ENCODE peak calls at places on chromosomes 11 and 22, in six cellular contexts. F, A, C, R, P and K are unnamed samples. For H3K4me1, the result is how much of the 10 kb centered on the place peaks cover.

GRCh38 chr11:76910620-76911414 is 50.1 kb downstream of the ACER3 start:
- DNase-seq in F (peak), A (no peak), C (no peak), R (peak), P (no peak), K (no peak)

GRCh38 chr11:68546555-68546954 is 86.0 kb downstream of the PPP6R3 start:
- DNase-seq in F (no peak), A (no peak), C (no peak), R (no peak), P (no peak), K (no peak)

GRCh38 chr11:35398881-35399280 is 20.5 kb downstream of the SLC1A2 start:
- DNase-seq in F (no peak), A (no peak), C (no peak), R (no peak), P (no peak), K (no peak)

GRCh38 chr11:36586543-36586942 is 7.8 kb upstream of the IFTAP start:
- DNase-seq in F (no peak), A (no peak), C (no peak), R (no peak), P (no peak), K (no peak)

GRCh38 chr22:43467171-43467570 is 55.4 kb downstream of the MPPED1 start:
- DNase-seq in F (no peak), A (no peak), C (no peak), R (no peak), P (no peak), K (peak)

GRCh38 chr11:93054881-93055280 is 85.4 kb downstream of the MTNR1B start:
- DNase-seq in F (no peak), A (no peak), C (no peak), R (no peak), P (no peak), K (no peak)

GRCh38 chr11:61054513-61054912 is 47.8 kb upstream of the CD5 start:
- DNase-seq in F (no peak), A (no peak), C (no peak), R (no peak), P (no peak), K (no peak)

GRCh38 chr22:30315962-30316576 is 10.7 kb downstream of the TBC1D10A start:
- DNase-seq in F (no peak), A (no peak), C (no peak), R (no peak), P (no peak), K (no peak)

GRCh38 chr11:124676386-124676785 is 2.7 kb downstream of the SPA17 start:
- DNase-seq in F (peak), A (no peak), C (no peak), R (no peak), P (no peak), K (peak)

GRCh38 chr11:101478587-101479375 is 105.0 kb downstream of the TRPC6 start:
- DNase-seq in F (no peak), A (no peak), C (no peak), R (no peak), P (peak), K (peak)

GRCh38 chr11:27795955-27796861 is 96.0 kb upstream of the BDNF start:
- DNase-seq in F (no peak), A (no peak), C (no peak), R (no peak), P (no peak), K (peak)

GRCh38 chr11:17542249-17542648 is 2.0 kb downstream of the USH1C start:
- DNase-seq in F (peak), A (peak), C (no peak), R (no peak), P (no peak), K (no peak)

GRCh38 chr11:120065876-120066275 is 72.0 kb downstream of the TRIM29 start:
- DNase-seq in F (no peak), A (no peak), C (no peak), R (no peak), P (no peak), K (no peak)

GRCh38 chr11:122115520-122116343 is at the start of gene BLID:
- DNase-seq in F (no peak), A (peak), C (no peak), R (peak), P (peak), K (peak)

GRCh38 chr11:96205460-96205809 is 137.6 kb downstream of the MAML2 start:
- DNase-seq in F (no peak), A (no peak), C (no peak), R (no peak), P (no peak), K (no peak)

GRCh38 chr22:50524664-50525103 is 714 bp downstream of the SCO2 start:
- DNase-seq in F (no peak), A (no peak), C (no peak), R (no peak), P (no peak), K (no peak)

GRCh38 chr11:129324533-129325175 is 51.0 kb upstream of the BARX2 start:
- DNase-seq in F (no peak), A (peak), C (no peak), R (peak), P (no peak), K (no peak)

GRCh38 chr22:38756631-38757463 is 1.0 kb upstream of the SUN2 start:
- DNase-seq in F (no peak), A (peak), C (no peak), R (no peak), P (no peak), K (peak)
- H3K4me1 ChIP-seq in F (under half), A (under half), C (half or more), R (under half), P (under half), K (under half)

GRCh38 chr11:31782243-31782642 is 28.9 kb downstream of the PAX6 start:
- DNase-seq in F (no peak), A (no peak), C (no peak), R (no peak), P (no peak), K (no peak)

GRCh38 chr11:31784645-31785044 is 26.5 kb downstream of the PAX6 start:
- DNase-seq in F (no peak), A (no peak), C (no peak), R (no peak), P (no peak), K (no peak)

GRCh38 chr11:31783264-31783663 is 27.9 kb downstream of the PAX6 start:
- DNase-seq in F (no peak), A (no peak), C (no peak), R (no peak), P (no peak), K (no peak)

GRCh38 chr11:31779268-31779879 is 31.7 kb downstream of the PAX6 start:
- DNase-seq in F (no peak), A (no peak), C (no peak), R (no peak), P (no peak), K (no peak)

DNA sequence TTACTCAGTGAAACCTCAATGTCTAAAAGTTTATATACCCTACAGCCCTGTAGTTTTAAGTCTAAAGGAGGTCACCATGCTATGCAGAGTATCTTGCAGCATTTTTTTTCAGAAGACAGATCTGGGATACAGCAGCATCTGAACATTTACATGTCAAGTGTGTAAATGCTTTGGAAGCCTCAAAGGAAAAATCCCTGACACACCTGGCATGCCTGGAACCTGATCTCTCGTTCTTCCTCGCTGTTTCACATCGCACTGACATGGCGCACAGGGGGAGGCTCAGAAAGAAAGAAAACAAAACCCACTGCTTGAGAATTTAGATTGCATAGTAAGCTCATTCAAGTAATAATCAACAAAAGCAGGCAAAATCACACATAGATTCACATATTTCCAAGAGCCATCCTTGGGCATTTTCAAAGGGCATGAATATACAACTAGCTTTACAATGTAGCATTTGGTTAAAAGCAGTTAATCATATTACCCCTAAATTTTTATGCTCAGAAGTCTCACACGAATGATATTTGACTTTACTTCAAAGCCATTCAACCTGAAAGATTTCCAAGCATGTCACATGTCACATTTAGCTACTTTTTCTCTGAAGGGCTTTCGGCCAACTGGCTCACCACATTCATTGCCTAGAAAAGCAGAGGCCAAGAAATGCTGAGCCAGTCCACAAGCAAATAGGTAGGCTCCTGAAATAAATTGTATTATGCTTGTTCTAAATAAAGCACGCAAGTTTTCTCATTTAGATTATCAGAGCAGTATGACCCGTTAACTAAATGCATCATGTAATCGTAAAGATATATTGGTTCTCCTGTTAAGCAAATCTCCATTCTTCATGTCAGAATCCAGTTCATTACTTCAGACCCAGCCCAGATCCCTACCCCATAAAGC is 30.8 kb downstream of the PAX6 start:
- DNase-seq in F (no peak), A (no peak), C (no peak), R (no peak), P (no peak), K (no peak)
- H3K4me1 ChIP-seq in F (under half), A (under half), C (under half), R (under half), P (under half), K (under half)

GRCh38 chr11:66969584-66970205 is 5.4 kb upstream of the C11orf86 start:
- DNase-seq in F (no peak), A (no peak), C (no peak), R (no peak), P (no peak), K (no peak)

GRCh38 chr11:66970808-66971442 is 4.2 kb upstream of the C11orf86 start:
- DNase-seq in F (peak), A (no peak), C (no peak), R (no peak), P (no peak), K (no peak)

GRCh38 chr11:66966351-66966750 is 8.2 kb upstream of the PC start:
- DNase-seq in F (no peak), A (no peak), C (no peak), R (no peak), P (no peak), K (no peak)

GRCh38 chr11:66970371-66970807 is 4.7 kb upstream of the C11orf86 start:
- DNase-seq in F (no peak), A (no peak), C (no peak), R (no peak), P (no peak), K (no peak)

DNA sequence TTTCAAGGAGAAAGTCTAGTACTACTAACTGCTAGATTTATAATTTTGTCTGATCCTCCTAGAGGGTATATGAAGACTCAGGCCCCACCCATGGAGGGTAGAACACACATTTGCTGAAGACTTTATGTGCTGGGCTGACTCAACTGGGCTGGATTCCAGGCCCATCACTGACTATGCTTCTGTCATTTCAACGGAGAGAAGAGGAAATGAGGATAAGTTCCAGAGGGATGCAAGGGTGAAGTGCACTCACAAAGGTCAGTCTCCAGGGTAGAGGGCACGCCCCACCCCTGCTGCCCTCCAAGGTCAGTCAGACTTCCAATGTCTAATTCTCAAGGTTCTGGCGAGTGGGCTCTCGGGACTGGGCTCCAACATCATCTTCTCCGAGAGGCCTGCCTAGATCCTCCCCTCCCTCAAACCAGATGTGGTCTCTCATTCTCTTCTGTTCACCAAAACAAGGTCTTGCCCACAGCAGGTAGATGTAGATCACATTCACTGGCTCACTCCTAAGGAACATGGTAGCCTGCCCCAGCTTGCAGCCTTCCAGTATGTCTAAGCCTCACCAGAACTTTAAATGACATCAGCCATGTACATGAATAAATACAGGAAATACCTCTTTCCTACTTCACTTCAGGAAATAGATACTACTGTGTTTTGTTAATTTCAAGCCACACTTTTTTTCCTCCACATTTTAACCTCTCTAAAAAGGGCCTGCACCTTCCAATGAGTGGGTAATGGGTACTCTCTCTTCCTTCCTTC is 7.3 kb upstream of the C11orf86 start:
- DNase-seq in F (no peak), A (no peak), C (no peak), R (peak), P (no peak), K (no peak)
- H3K4me1 ChIP-seq in F (under half), A (under half), C (under half), R (under half), P (under half), K (under half)

DNA sequence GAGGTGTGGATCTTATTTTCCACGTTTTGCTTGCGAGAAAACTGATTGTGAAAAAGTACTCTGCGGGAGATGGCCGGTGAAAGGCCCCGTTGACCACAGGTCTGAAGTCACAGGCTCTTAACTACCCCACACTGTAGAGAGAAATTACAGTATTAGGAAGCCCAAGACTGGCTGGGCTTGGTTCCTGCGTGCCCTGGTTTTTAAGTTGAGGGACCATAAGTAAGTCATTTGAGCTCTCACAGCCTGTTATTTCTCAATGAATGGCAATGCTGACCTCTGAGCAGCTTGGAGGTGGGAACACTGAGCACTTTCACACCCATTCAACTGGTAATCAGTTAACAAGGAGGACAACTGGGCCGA is 444 bp upstream of the RAB38 start:
- DNase-seq in F (no peak), A (peak), C (no peak), R (no peak), P (no peak), K (no peak)
- H3K4me1 ChIP-seq in F (under half), A (under half), C (under half), R (under half), P (under half), K (under half)

DNA sequence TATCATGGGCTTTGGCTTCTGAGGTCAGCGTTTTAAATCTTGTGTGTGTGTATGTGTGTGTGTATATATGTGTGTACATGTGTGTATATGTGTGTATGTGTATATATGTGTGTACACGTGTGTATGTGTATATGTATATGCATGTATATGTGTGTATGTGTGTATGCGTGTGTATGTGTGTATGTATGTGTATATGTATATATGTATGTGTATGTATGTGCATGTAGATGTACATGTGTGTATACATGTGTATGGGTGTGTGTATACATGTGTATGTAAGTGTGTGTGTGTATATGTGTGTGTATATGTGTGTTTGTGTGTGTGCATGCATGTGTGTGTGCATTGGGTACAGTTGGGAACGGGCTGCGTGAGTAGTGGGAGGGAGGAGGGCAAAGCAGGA is 123.0 kb downstream of the ST3GAL4 start:
- DNase-seq in F (no peak), A (no peak), C (no peak), R (no peak), P (no peak), K (no peak)
- H3K4me1 ChIP-seq in F (under half), A (under half), C (under half), R (under half), P (under half), K (under half)

GRCh38 chr11:64891880-64892279 is 13.5 kb upstream of the EHD1 start:
- DNase-seq in F (no peak), A (no peak), C (no peak), R (no peak), P (no peak), K (no peak)
- H3K4me1 ChIP-seq in F (under half), A (half or more), C (under half), R (under half), P (under half), K (under half)